ENCODE peak calls at places on chromosome 10, in seven cellular contexts. One of them, this sample, is unnamed.

GRCh38 chr10:132062641-132063390 is 2.9 kb upstream of the JAKMIP3 start:
- DNase-seq in foreskin fibroblast: no peak
- DNase-seq in lung: no peak
- DNase-seq in sigmoid colon: no peak
- DNase-seq in skeletal muscle cell: no peak
- DNase-seq in cardiac muscle cell: no peak
- DNase-seq in PC-3: no peak
- DNase-seq in this sample: no peak

GRCh38 chr10:96395931-96396877 is 37.4 kb upstream of the OPALIN start:
- DNase-seq in foreskin fibroblast: peak
- DNase-seq in lung: peak
- DNase-seq in sigmoid colon: peak
- DNase-seq in skeletal muscle cell: no peak
- DNase-seq in cardiac muscle cell: peak
- DNase-seq in PC-3: peak
- DNase-seq in this sample: no peak

GRCh38 chr10:119754085-119754484 is 28.2 kb downstream of the INPP5F start:
- DNase-seq in foreskin fibroblast: no peak
- DNase-seq in lung: no peak
- DNase-seq in sigmoid colon: no peak
- DNase-seq in skeletal muscle cell: no peak
- DNase-seq in cardiac muscle cell: peak
- DNase-seq in PC-3: no peak
- DNase-seq in this sample: no peak

GRCh38 chr10:120460776-120461175 is 3.7 kb downstream of the PLPP4 start:
- DNase-seq in foreskin fibroblast: peak
- DNase-seq in lung: peak
- DNase-seq in sigmoid colon: no peak
- DNase-seq in skeletal muscle cell: peak
- DNase-seq in cardiac muscle cell: no peak
- DNase-seq in PC-3: peak
- DNase-seq in this sample: peak

GRCh38 chr10:30553625-30554442 is 75.7 kb downstream of the LYZL2 start:
- DNase-seq in foreskin fibroblast: peak
- DNase-seq in lung: peak
- DNase-seq in sigmoid colon: peak
- DNase-seq in skeletal muscle cell: no peak
- DNase-seq in cardiac muscle cell: peak
- DNase-seq in PC-3: peak
- DNase-seq in this sample: no peak

GRCh38 chr10:76117949-76118348 is 686.5 kb downstream of the LRMDA start:
- DNase-seq in foreskin fibroblast: peak
- DNase-seq in lung: no peak
- DNase-seq in sigmoid colon: no peak
- DNase-seq in skeletal muscle cell: peak
- DNase-seq in cardiac muscle cell: no peak
- DNase-seq in PC-3: peak
- DNase-seq in this sample: peak

GRCh38 chr10:52447931-52448353 is 133.9 kb downstream of the DKK1 start:
- DNase-seq in foreskin fibroblast: peak
- DNase-seq in lung: no peak
- DNase-seq in sigmoid colon: no peak
- DNase-seq in skeletal muscle cell: no peak
- DNase-seq in cardiac muscle cell: no peak
- DNase-seq in PC-3: peak
- DNase-seq in this sample: no peak

GRCh38 chr10:121077331-121077730 is 226.2 kb downstream of the WDR11 start:
- DNase-seq in foreskin fibroblast: no peak
- DNase-seq in lung: peak
- DNase-seq in sigmoid colon: no peak
- DNase-seq in skeletal muscle cell: no peak
- DNase-seq in cardiac muscle cell: peak
- DNase-seq in PC-3: no peak
- DNase-seq in this sample: no peak

GRCh38 chr10:45463244-45464116 is 89.5 kb downstream of the ALOX5 start:
- DNase-seq in foreskin fibroblast: no peak
- DNase-seq in lung: no peak
- DNase-seq in sigmoid colon: no peak
- DNase-seq in skeletal muscle cell: no peak
- DNase-seq in cardiac muscle cell: no peak
- DNase-seq in PC-3: no peak
- DNase-seq in this sample: no peak

GRCh38 chr10:71135276-71135675 is 77.1 kb upstream of the UNC5B start:
- DNase-seq in foreskin fibroblast: no peak
- DNase-seq in lung: no peak
- DNase-seq in sigmoid colon: no peak
- DNase-seq in skeletal muscle cell: no peak
- DNase-seq in cardiac muscle cell: no peak
- DNase-seq in PC-3: no peak
- DNase-seq in this sample: no peak

GRCh38 chr10:122999347-122999746 is 9.2 kb downstream of the IKZF5 start:
- DNase-seq in foreskin fibroblast: no peak
- DNase-seq in lung: no peak
- DNase-seq in sigmoid colon: no peak
- DNase-seq in skeletal muscle cell: no peak
- DNase-seq in cardiac muscle cell: no peak
- DNase-seq in PC-3: peak
- DNase-seq in this sample: no peak

GRCh38 chr10:126972622-126973414 is 67.6 kb downstream of the DOCK1 start:
- DNase-seq in foreskin fibroblast: peak
- DNase-seq in lung: no peak
- DNase-seq in sigmoid colon: no peak
- DNase-seq in skeletal muscle cell: peak
- DNase-seq in cardiac muscle cell: no peak
- DNase-seq in PC-3: no peak
- DNase-seq in this sample: peak

GRCh38 chr10:74947781-74948401 is 121.5 kb downstream of the KAT6B start:
- DNase-seq in foreskin fibroblast: peak
- DNase-seq in lung: no peak
- DNase-seq in sigmoid colon: no peak
- DNase-seq in skeletal muscle cell: no peak
- DNase-seq in cardiac muscle cell: no peak
- DNase-seq in PC-3: peak
- DNase-seq in this sample: no peak

GRCh38 chr10:88254091-88254490 is 329.0 kb downstream of the RNLS start:
- DNase-seq in foreskin fibroblast: peak
- DNase-seq in lung: no peak
- DNase-seq in sigmoid colon: no peak
- DNase-seq in skeletal muscle cell: peak
- DNase-seq in cardiac muscle cell: no peak
- DNase-seq in PC-3: no peak
- DNase-seq in this sample: peak

GRCh38 chr10:104201636-104202035 is 30.5 kb downstream of the CFAP43 start:
- DNase-seq in foreskin fibroblast: no peak
- DNase-seq in lung: no peak
- DNase-seq in sigmoid colon: no peak
- DNase-seq in skeletal muscle cell: no peak
- DNase-seq in cardiac muscle cell: no peak
- DNase-seq in PC-3: no peak
- DNase-seq in this sample: no peak

GRCh38 chr10:30630571-30630970 is 1.0 kb upstream of the LYZL2 start:
- DNase-seq in foreskin fibroblast: peak
- DNase-seq in lung: no peak
- DNase-seq in sigmoid colon: no peak
- DNase-seq in skeletal muscle cell: peak
- DNase-seq in cardiac muscle cell: no peak
- DNase-seq in PC-3: no peak
- DNase-seq in this sample: no peak

GRCh38 chr10:70652761-70653657 is 19.3 kb upstream of the ADAMTS14 start:
- DNase-seq in foreskin fibroblast: peak
- DNase-seq in lung: no peak
- DNase-seq in sigmoid colon: peak
- DNase-seq in skeletal muscle cell: peak
- DNase-seq in cardiac muscle cell: peak
- DNase-seq in PC-3: no peak
- DNase-seq in this sample: peak

GRCh38 chr10:72637398-72637857 is 11.5 kb upstream of the MICU1 start:
- DNase-seq in foreskin fibroblast: peak
- DNase-seq in lung: peak
- DNase-seq in sigmoid colon: peak
- DNase-seq in skeletal muscle cell: peak
- DNase-seq in cardiac muscle cell: peak
- DNase-seq in PC-3: no peak
- DNase-seq in this sample: peak

GRCh38 chr10:49474901-49475300 is 64.0 kb downstream of the ERCC6 start:
- DNase-seq in foreskin fibroblast: peak
- DNase-seq in lung: no peak
- DNase-seq in sigmoid colon: no peak
- DNase-seq in skeletal muscle cell: no peak
- DNase-seq in cardiac muscle cell: no peak
- DNase-seq in PC-3: peak
- DNase-seq in this sample: no peak

GRCh38 chr10:132388901-132389630 is 7.9 kb upstream of the PWWP2B start:
- DNase-seq in foreskin fibroblast: no peak
- DNase-seq in lung: no peak
- DNase-seq in sigmoid colon: peak
- DNase-seq in skeletal muscle cell: no peak
- DNase-seq in cardiac muscle cell: no peak
- DNase-seq in PC-3: no peak
- DNase-seq in this sample: no peak

GRCh38 chr10:130027716-130028464 is 63.8 kb upstream of the EBF3 start:
- DNase-seq in foreskin fibroblast: no peak
- DNase-seq in lung: no peak
- DNase-seq in sigmoid colon: no peak
- DNase-seq in skeletal muscle cell: no peak
- DNase-seq in cardiac muscle cell: no peak
- DNase-seq in PC-3: peak
- DNase-seq in this sample: no peak

GRCh38 chr10:50604823-50605222 is 18.9 kb downstream of the SGMS1 start:
- DNase-seq in foreskin fibroblast: peak
- DNase-seq in lung: no peak
- DNase-seq in sigmoid colon: no peak
- DNase-seq in skeletal muscle cell: no peak
- DNase-seq in cardiac muscle cell: no peak
- DNase-seq in PC-3: peak
- DNase-seq in this sample: no peak

GRCh38 chr10:8332730-8333111 is 278.2 kb downstream of the GATA3 start:
- DNase-seq in foreskin fibroblast: no peak
- DNase-seq in lung: no peak
- DNase-seq in sigmoid colon: no peak
- DNase-seq in skeletal muscle cell: no peak
- DNase-seq in cardiac muscle cell: no peak
- DNase-seq in PC-3: no peak
- DNase-seq in this sample: no peak
- H3K4me3 ChIP-seq in foreskin fibroblast: peak
- H3K4me3 ChIP-seq in lung: no peak
- H3K4me3 ChIP-seq in sigmoid colon: peak
- H3K4me3 ChIP-seq in skeletal muscle cell: peak
- H3K4me3 ChIP-seq in cardiac muscle cell: peak
- H3K4me3 ChIP-seq in PC-3: peak
- H3K4me3 ChIP-seq in this sample: peak

DNA sequence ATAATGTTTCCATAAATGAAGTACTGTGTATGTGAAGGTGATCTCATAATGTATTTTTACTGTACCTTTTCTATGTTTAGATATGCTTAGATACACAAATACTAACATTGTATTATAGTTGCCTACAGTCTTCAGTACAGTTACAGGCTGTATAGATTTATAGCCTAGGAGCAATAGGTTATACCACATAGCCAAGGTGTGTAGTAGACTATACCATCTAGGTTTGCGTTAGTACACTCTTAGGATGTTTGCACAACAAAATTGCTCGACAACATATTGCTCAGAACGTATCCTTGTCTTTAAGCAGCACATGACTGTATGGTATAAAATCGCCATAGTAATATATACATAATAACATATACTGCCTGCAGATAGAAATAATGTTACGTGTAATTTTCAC is 42.9 kb downstream of the WAC start:
- DNase-seq in foreskin fibroblast: no peak
- DNase-seq in lung: no peak
- DNase-seq in sigmoid colon: no peak
- DNase-seq in skeletal muscle cell: no peak
- DNase-seq in cardiac muscle cell: no peak
- DNase-seq in PC-3: no peak
- DNase-seq in this sample: no peak
- H3K4me3 ChIP-seq in foreskin fibroblast: no peak
- H3K4me3 ChIP-seq in lung: no peak
- H3K4me3 ChIP-seq in sigmoid colon: no peak
- H3K4me3 ChIP-seq in skeletal muscle cell: no peak
- H3K4me3 ChIP-seq in cardiac muscle cell: no peak
- H3K4me3 ChIP-seq in PC-3: no peak
- H3K4me3 ChIP-seq in this sample: no peak

GRCh38 chr10:93579089-93579488 is 12.6 kb downstream of the FFAR4 start:
- DNase-seq in foreskin fibroblast: no peak
- DNase-seq in lung: no peak
- DNase-seq in sigmoid colon: no peak
- DNase-seq in skeletal muscle cell: no peak
- DNase-seq in cardiac muscle cell: no peak
- DNase-seq in PC-3: peak
- DNase-seq in this sample: no peak

GRCh38 chr10:93584445-93584844 is 16.6 kb downstream of the RBP4 start:
- DNase-seq in foreskin fibroblast: no peak
- DNase-seq in lung: no peak
- DNase-seq in sigmoid colon: no peak
- DNase-seq in skeletal muscle cell: no peak
- DNase-seq in cardiac muscle cell: no peak
- DNase-seq in PC-3: no peak
- DNase-seq in this sample: no peak

GRCh38 chr10:93577565-93577964 is 11.1 kb downstream of the FFAR4 start:
- DNase-seq in foreskin fibroblast: no peak
- DNase-seq in lung: no peak
- DNase-seq in sigmoid colon: no peak
- DNase-seq in skeletal muscle cell: no peak
- DNase-seq in cardiac muscle cell: no peak
- DNase-seq in PC-3: no peak
- DNase-seq in this sample: no peak

GRCh38 chr10:93579985-93580711 is 13.7 kb downstream of the FFAR4 start:
- DNase-seq in foreskin fibroblast: no peak
- DNase-seq in lung: no peak
- DNase-seq in sigmoid colon: no peak
- DNase-seq in skeletal muscle cell: no peak
- DNase-seq in cardiac muscle cell: no peak
- DNase-seq in PC-3: no peak
- DNase-seq in this sample: no peak

GRCh38 chr10:93580824-93581223 is 14.4 kb downstream of the FFAR4 start:
- DNase-seq in foreskin fibroblast: peak
- DNase-seq in lung: no peak
- DNase-seq in sigmoid colon: no peak
- DNase-seq in skeletal muscle cell: no peak
- DNase-seq in cardiac muscle cell: no peak
- DNase-seq in PC-3: no peak
- DNase-seq in this sample: no peak
- H3K4me3 ChIP-seq in foreskin fibroblast: no peak
- H3K4me3 ChIP-seq in lung: no peak
- H3K4me3 ChIP-seq in sigmoid colon: no peak
- H3K4me3 ChIP-seq in skeletal muscle cell: no peak
- H3K4me3 ChIP-seq in cardiac muscle cell: no peak
- H3K4me3 ChIP-seq in PC-3: no peak
- H3K4me3 ChIP-seq in this sample: no peak

DNA sequence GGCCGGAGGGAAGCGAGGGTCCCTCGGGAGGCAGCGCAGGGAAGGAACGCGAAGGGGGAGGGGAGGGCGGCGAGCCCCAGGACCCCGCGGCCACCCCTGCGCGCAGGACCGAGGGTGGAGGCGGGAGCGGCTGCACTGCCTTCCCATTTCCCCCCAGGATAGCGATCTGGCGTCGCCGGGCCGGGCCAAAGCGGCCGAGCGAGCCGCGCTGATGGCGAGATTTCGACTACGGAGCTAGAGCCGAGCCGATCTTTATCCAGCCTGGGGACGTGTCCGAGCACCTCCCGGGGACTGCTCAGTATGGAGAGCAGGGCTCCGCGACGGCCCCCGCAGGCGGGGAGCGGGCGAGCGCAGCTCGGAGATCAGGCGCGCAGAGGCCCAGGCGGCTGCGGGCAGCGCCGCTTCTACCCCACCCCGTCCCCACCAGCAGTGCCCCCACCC is 590 bp upstream of the CRTAC1 start:
- DNase-seq in foreskin fibroblast: peak
- DNase-seq in lung: no peak
- DNase-seq in sigmoid colon: no peak
- DNase-seq in skeletal muscle cell: no peak
- DNase-seq in cardiac muscle cell: peak
- DNase-seq in PC-3: no peak
- DNase-seq in this sample: no peak
- H3K4me3 ChIP-seq in foreskin fibroblast: no peak
- H3K4me3 ChIP-seq in lung: no peak
- H3K4me3 ChIP-seq in sigmoid colon: peak
- H3K4me3 ChIP-seq in skeletal muscle cell: peak
- H3K4me3 ChIP-seq in cardiac muscle cell: peak
- H3K4me3 ChIP-seq in PC-3: no peak
- H3K4me3 ChIP-seq in this sample: no peak